ENCODE peak calls at places on chromosomes 12 and 14, in five cellular contexts. E is GM23338, T is neural progenitor cell, J is fibroblast of lung, G is GM23248. S is an unnamed sample.

GRCh38 chr12:5562581-5562980 is 130.7 kb downstream of the NTF3 start:
- DNase-seq in J (no peak), E (no peak), G (no peak), T (no peak), S (no peak)

GRCh38 chr12:77734489-77734888 is 96.2 kb upstream of the NAV3 start:
- DNase-seq in E (no peak), T (no peak), J (peak; percentile 53), G (peak; percentile 71), S (no peak)

GRCh38 chr12:115761784-115762183 is 515.7 kb downstream of the MED13L start:
- DNase-seq in G (no peak), J (no peak), E (no peak), T (no peak), S (no peak)

GRCh38 chr12:132593938-132594358 is 16.4 kb downstream of the LRCOL1 start:
- DNase-seq in T (peak; percentile 97), E (peak; percentile 98), J (peak; percentile 94), G (peak; percentile 95), S (peak; percentile 97)

GRCh38 chr14:43981135-43981787 is 525.8 kb downstream of the FSCB start:
- DNase-seq in T (no peak), G (no peak), E (no peak), J (no peak), S (no peak)

GRCh38 chr14:99593971-99594841 is 9.8 kb downstream of the CCDC85C start:
- DNase-seq in T (no peak), E (no peak), J (no peak), G (no peak), S (no peak)

GRCh38 chr14:91257328-91258020 is 13.0 kb upstream of the GPR68 start:
- DNase-seq in J (no peak), T (peak; percentile 47), G (no peak), E (no peak), S (no peak)

GRCh38 chr14:100673807-100674154 is 52.9 kb upstream of the DLK1 start:
- DNase-seq in E (no peak), J (no peak), T (no peak), G (no peak), S (no peak)

GRCh38 chr12:48943221-48943620 is 14.1 kb downstream of the ARF3 start:
- DNase-seq in T (no peak), G (no peak), E (no peak), J (no peak), S (no peak)

GRCh38 chr12:17588968-17589367 is 501.0 kb downstream of the RERGL start:
- DNase-seq in G (peak; percentile 37), J (peak; percentile 1), T (peak; percentile 73), E (peak; percentile 80), S (peak; percentile 90)

GRCh38 chr12:76688001-76688400 is 75.9 kb upstream of the ZDHHC17 start:
- DNase-seq in G (peak; percentile 59), J (peak; percentile 64), E (no peak), T (no peak), S (peak; percentile 46)

GRCh38 chr12:109053382-109054123 is 1.2 kb downstream of the USP30 start:
- DNase-seq in G (peak; percentile 19), J (no peak), E (no peak), T (peak; percentile 23), S (no peak)

GRCh38 chr12:56261503-56262230 is 3.5 kb upstream of the ANKRD52 start:
- DNase-seq in E (no peak), T (no peak), G (peak; percentile 91), J (peak; percentile 80), S (no peak)

GRCh38 chr14:69274321-69274720 is 14.4 kb downstream of the GALNT16 start:
- DNase-seq in G (no peak), E (no peak), T (no peak), J (no peak), S (no peak)

GRCh38 chr14:104177411-104177810 is 39.0 kb downstream of the KIF26A start:
- DNase-seq in T (no peak), G (no peak), E (no peak), J (no peak), S (no peak)

GRCh38 chr14:64234877-64235651 is 59.1 kb downstream of the ESR2 start:
- DNase-seq in J (peak; percentile 67), T (no peak), E (no peak), G (no peak), S (no peak)

GRCh38 chr12:774051-774614 is 21.8 kb downstream of the WNK1 start:
- DNase-seq in G (peak; percentile 28), E (no peak), T (peak; percentile 53), J (no peak), S (no peak)

GRCh38 chr12:124457287-124458219 is 109.9 kb downstream of the NCOR2 start:
- DNase-seq in T (no peak), G (peak; percentile 79), J (peak; percentile 47), E (no peak), S (peak; percentile 89)

GRCh38 chr12:68959457-68960161 is 26.6 kb upstream of the CPM start:
- DNase-seq in T (no peak), E (no peak), J (no peak), G (no peak), S (no peak)

GRCh38 chr12:132253698-132254480 is 75.5 kb downstream of the GALNT9 start:
- DNase-seq in T (no peak), G (no peak), J (no peak), E (no peak), S (peak; percentile 24)

GRCh38 chr14:57388072-57388471 is 2.3 kb upstream of the NAA30 start:
- DNase-seq in T (no peak), E (no peak), G (no peak), J (no peak), S (no peak)

GRCh38 chr14:76193696-76194095 is 42.0 kb downstream of the GPATCH2L start:
- DNase-seq in T (no peak), J (peak; percentile 37), E (no peak), G (peak; percentile 3), S (no peak)

GRCh38 chr12:22627351-22627750 is 2.4 kb downstream of the ETNK1 start:
- DNase-seq in J (no peak), G (peak; percentile 17), T (no peak), E (no peak), S (no peak)

GRCh38 chr14:105149146-105149781 is 19.3 kb downstream of the JAG2 start:
- DNase-seq in G (no peak), T (no peak), E (no peak), J (no peak), S (no peak)

GRCh38 chr12:132506730-132507538 is 17.0 kb downstream of the FBRSL1 start:
- DNase-seq in J (peak; percentile 65), G (peak; percentile 79), T (no peak), E (no peak), S (peak; percentile 98)

GRCh38 chr12:15276088-15276698 is 46.1 kb upstream of the PTPRO start:
- DNase-seq in T (peak; percentile 61), E (peak; percentile 77), G (peak; percentile 57), J (peak; percentile 19), S (peak; percentile 70)

GRCh38 chr12:34404377-34405285 is 382.3 kb downstream of the ALG10 start:
- DNase-seq in E (no peak), T (no peak), G (no peak), J (no peak), S (no peak)

GRCh38 chr12:15404485-15404884 is 82.2 kb downstream of the PTPRO start:
- DNase-seq in J (peak; percentile 72), T (no peak), G (peak; percentile 50), E (no peak), S (no peak)

GRCh38 chr12:27094726-27095125 is 12.3 kb upstream of the C12orf71 start:
- DNase-seq in G (no peak), T (no peak), E (no peak), J (no peak), S (no peak)

GRCh38 chr12:42356344-42356743 is 30.4 kb downstream of the PPHLN1 start:
- DNase-seq in E (no peak), J (no peak), T (no peak), G (no peak), S (no peak)

DNA sequence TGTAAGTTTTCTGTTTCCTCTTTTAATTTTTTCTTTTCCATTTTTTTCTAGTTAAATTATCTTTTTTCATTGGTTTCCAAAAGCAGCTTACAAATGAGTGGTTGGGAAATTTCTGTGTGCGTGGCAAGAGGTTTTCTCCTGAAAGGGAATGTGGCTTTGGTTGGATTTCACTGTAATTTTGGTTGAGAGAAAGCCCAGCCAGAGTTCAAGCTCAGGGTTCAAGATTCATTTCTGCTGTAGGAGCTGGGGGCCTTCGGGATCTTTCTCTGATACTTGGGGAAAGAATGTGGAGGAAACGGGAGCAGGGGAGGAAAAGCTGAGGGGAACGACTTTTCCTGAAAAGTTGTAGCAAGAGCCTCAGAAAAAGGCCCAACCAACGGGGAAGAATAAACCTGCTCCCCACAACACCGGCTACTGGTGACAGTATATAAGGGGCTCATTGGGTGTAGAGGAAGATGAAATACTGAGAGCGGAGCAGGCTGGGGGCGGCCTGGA is 1.8 kb downstream of the HOXC10 start:
- DNase-seq in E (no peak), J (no peak), T (no peak), G (no peak), S (no peak)
- TF ChIP-seq EZH2 in E (peak; percentile 64), J (no peak), T (no peak), G (peak; percentile 16), S (no peak)

GRCh38 chr12:51244269-51244668 is 5.6 kb downstream of the DAZAP2 start:
- DNase-seq in T (no peak), J (peak; percentile 60), E (no peak), G (peak; percentile 33), S (no peak)

GRCh38 chr12:51242896-51243295 is 4.3 kb downstream of the DAZAP2 start:
- DNase-seq in E (no peak), J (no peak), G (no peak), T (no peak), S (no peak)

GRCh38 chr12:51246254-51246853 is 7.7 kb downstream of the DAZAP2 start:
- DNase-seq in T (no peak), J (peak; percentile 63), E (no peak), G (peak; percentile 21), S (peak; percentile 91)

GRCh38 chr12:51245476-51246253 is 7.0 kb downstream of the DAZAP2 start:
- DNase-seq in T (no peak), E (no peak), G (no peak), J (no peak), S (no peak)

DNA sequence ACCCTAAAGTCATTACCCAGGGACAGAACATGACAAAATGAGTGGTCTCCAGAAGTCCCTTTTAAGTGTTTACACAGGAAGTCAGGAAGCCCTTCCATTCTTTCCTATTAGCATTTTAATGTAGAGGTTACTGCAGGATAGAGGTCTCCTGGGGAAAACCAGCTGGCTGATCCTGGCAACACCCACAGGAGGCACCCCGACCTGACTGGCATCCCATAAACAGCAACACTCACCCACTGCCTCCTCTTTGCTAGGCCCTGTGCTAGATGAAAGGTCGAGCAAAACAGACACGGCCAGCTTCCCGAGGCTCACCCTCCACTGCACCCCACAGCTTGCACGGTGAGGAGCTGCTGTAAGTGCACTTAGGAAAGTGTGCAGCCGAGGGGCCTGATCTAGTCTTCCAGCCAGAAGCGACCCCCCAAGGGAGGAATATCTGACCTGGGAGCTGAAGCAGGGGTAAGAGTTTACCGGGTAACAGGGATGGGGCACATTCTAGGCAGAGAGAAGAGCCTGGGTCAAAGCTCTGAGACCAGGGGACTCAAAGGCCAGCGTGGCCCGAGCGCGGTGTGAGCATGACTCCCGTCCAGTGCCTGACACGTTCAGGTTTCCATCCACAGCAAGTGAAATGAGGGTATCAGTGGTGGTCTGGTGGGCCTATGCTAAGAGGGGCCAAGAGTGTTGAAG is 9.0 kb downstream of the DAZAP2 start:
- DNase-seq in E (peak; percentile 42), J (no peak), G (no peak), T (no peak), S (peak; percentile 62)
- H3K4me3 ChIP-seq in E (peak overlapping the region; percentile 24), J (no peak overlapping the region), G (no peak overlapping the region), T (no peak overlapping the region), S (no peak overlapping the region)

GRCh38 chr14:23385840-23386657 is 9.2 kb downstream of the CMTM5 start:
- DNase-seq in G (no peak), T (no peak), E (peak; percentile 18), J (no peak), S (no peak)
- TF ChIP-seq EZH2 in G (no peak), T (no peak), E (no peak), J (no peak), S (no peak)

GRCh38 chr14:52314521-52315354 is 626 bp downstream of the PTGER2 start:
- DNase-seq in J (peak; percentile 43), E (peak; percentile 56), T (peak; percentile 36), G (peak; percentile 67), S (peak; percentile 16)
- H3K4me3 ChIP-seq in J (peak overlapping the region; percentile 100), E (peak overlapping the region; percentile 71), T (peak overlapping the region; percentile 52), G (peak overlapping the region; percentile 77), S (peak overlapping the region; percentile 38)